ENCODE peak calls at places on chromosomes 4 and X, in ten cellular contexts. M is esophagus squamous epithelium, F is lower leg skin, E is HCT116, Y is pancreas, H is mucosa of descending colon, I is psoas muscle, Z is BE2C, X is tibial artery, B is fibroblast of mammary gland. J is an unnamed sample.

GRCh38 chr4:924107-925096 is 7.7 kb downstream of the GAK start:
- DNase-seq in F (no peak), M (no peak), I (no peak), Z (no peak), E (no peak), B (peak), X (peak), H (no peak), Y (no peak), J (peak)

GRCh38 chrX:31213941-31214340 is 142.1 kb upstream of the FTHL17 start:
- DNase-seq in I (no peak), X (no peak), B (peak), M (no peak), F (no peak), Y (no peak), E (no peak), H (no peak), Z (peak), J (peak)

GRCh38 chr4:28744066-28744465 is 1883.4 kb downstream of the STIM2 start:
- DNase-seq in Z (no peak), B (peak), E (no peak), X (no peak), H (no peak), F (no peak), M (no peak), I (no peak), Y (no peak), J (no peak)

GRCh38 chrX:40617566-40617965 is 5.7 kb upstream of the MPC1L start:
- DNase-seq in Z (no peak), M (no peak), F (no peak), B (no peak), Y (no peak), E (no peak), H (no peak), X (no peak), I (no peak), J (no peak)

GRCh38 chr4:173167793-173168395 is 717 bp upstream of the GALNT7 start:
- DNase-seq in F (no peak), E (peak), M (no peak), I (peak), X (peak), B (peak), Y (peak), H (peak), Z (peak), J (peak)

GRCh38 chrX:134932528-134933217 is 58.1 kb upstream of the SMIM10 start:
- DNase-seq in B (peak), F (no peak), Y (no peak), E (no peak), Z (no peak), X (no peak), M (no peak), I (no peak), H (no peak), J (peak)

GRCh38 chr4:44118971-44119680 is 329.5 kb downstream of the KCTD8 start:
- DNase-seq in M (no peak), F (no peak), I (no peak), E (no peak), B (peak), H (no peak), X (no peak), Z (no peak), Y (no peak), J (no peak)

GRCh38 chr4:151355155-151355554 is 29.8 kb upstream of the SH3D19 start:
- DNase-seq in M (no peak), I (no peak), B (no peak), H (no peak), Y (no peak), Z (no peak), F (peak), X (no peak), E (no peak), J (no peak)

GRCh38 chrX:39900788-39901170 is 197.0 kb downstream of the BCOR start:
- DNase-seq in I (no peak), E (no peak), H (no peak), X (no peak), F (no peak), B (peak), Z (peak), Y (no peak), M (no peak), J (no peak)

GRCh38 chr4:8536467-8536866 is 43.7 kb upstream of the GPR78 start:
- DNase-seq in E (no peak), Z (no peak), F (no peak), B (no peak), I (no peak), Y (no peak), X (no peak), M (no peak), H (no peak), J (no peak)

GRCh38 chr4:183130328-183131155 is 31.5 kb downstream of the WWC2 start:
- DNase-seq in M (no peak), B (peak), Z (peak), X (no peak), F (no peak), Y (peak), H (no peak), I (no peak), E (no peak), J (peak)

GRCh38 chr4:156594619-156595018 is 377.0 kb downstream of the PDGFC start:
- DNase-seq in H (peak), I (peak), F (peak), E (no peak), B (no peak), M (no peak), X (peak), Y (no peak), Z (no peak), J (peak)

GRCh38 chrX:120000490-120001246 is 57.1 kb upstream of the NKAP start:
- DNase-seq in F (no peak), I (no peak), H (no peak), E (no peak), B (peak), Z (no peak), Y (no peak), X (no peak), M (no peak), J (peak)

GRCh38 chrX:38817004-38817703 is 15.9 kb downstream of the MID1IP1 start:
- DNase-seq in E (no peak), X (peak), F (peak), M (no peak), Y (peak), B (peak), I (peak), H (peak), Z (no peak), J (peak)

GRCh38 chr4:151782296-151782695 is 21.5 kb upstream of the GATB start:
- DNase-seq in Y (no peak), Z (no peak), F (no peak), E (no peak), M (no peak), I (no peak), B (no peak), X (no peak), H (no peak), J (no peak)

GRCh38 chr4:76949293-76950051 is at the start of gene SEPTIN11:
- DNase-seq in F (peak), Z (peak), Y (peak), I (peak), H (peak), B (peak), X (peak), E (peak), M (peak), J (peak)

GRCh38 chr4:139243448-139244365 is 36.3 kb downstream of the MGARP start:
- DNase-seq in F (peak), M (no peak), Y (peak), I (no peak), H (no peak), Z (no peak), B (peak), E (no peak), X (no peak), J (peak)

GRCh38 chrX:15947648-15948317 is 93.2 kb upstream of the AP1S2 start:
- DNase-seq in M (no peak), X (no peak), Y (no peak), B (peak), I (no peak), E (no peak), H (no peak), F (no peak), Z (no peak), J (no peak)

GRCh38 chrX:136780738-136781137 is at the start of gene ARHGEF6:
- DNase-seq in F (no peak), E (no peak), H (peak), X (no peak), I (no peak), Y (no peak), B (no peak), M (no peak), Z (peak), J (no peak)

DNA sequence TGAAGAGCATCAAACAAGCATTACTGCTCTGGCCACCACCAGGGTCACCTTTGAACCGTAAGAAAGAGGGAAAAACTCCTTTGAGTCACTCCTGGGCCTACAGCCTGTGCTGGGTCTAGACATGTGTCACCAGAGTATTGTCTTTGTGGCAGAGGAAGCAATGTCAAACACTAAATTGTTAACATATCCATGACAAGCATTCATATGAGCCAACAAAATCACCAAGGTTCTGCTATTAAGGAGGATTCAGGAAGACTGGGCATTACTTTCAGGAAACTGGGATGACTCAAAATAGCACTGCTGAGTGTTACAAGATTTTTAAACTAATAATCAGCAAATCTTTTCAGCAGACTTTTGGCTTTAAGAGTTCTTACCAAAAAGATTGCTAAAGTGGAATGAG is 28.1 kb downstream of the LGI2 start:
- DNase-seq in B (peak), M (no peak), I (no peak), E (no peak), H (no peak), X (no peak), F (no peak), Z (no peak), Y (no peak), J (no peak)
- TF ChIP-seq CTCF in B (no peak), M (no peak), I (no peak), E (no peak), H (no peak), X (no peak), F (no peak), Z (no peak), Y (no peak), J (no peak)

DNA sequence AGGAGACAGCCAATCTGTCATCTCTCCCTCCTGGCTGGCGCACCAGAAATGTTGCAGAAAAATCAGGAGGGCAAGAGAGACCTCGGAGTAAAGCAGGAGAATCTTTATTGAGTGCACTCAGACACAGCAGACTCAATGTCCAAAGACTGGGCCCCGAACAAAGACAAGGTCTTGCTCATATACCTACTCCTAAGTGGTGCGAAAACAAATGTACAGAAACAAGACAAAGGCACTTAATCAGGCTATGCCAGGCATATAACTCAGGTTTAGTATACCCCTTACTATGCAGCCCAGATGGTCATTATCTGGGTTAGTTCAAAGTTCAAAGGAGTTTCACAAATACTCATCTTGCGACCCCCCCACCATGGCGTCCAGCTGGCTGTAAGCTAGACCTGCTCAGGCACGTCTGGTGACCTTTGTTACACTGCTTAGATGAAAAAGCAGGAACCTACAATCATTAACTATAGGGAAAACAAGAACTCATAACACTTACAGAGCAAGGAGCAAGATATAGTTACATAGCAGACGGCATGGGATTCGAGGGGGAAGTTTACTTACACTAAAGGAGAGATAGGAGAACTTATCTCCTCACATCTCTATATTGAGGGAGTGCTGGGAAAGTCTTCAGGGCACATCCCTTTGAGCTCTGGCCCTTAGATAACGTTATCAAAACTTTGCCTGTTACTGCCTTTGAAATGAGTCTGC is 27.5 kb downstream of the SULT1E1 start:
- DNase-seq in E (no peak), I (no peak), B (no peak), Y (peak), H (peak), F (no peak), X (no peak), M (no peak), Z (no peak), J (no peak)
- H3K4me3 ChIP-seq in E (no peak), I (no peak), B (no peak), Y (no peak), H (no peak), F (no peak), X (no peak), M (no peak), Z (no peak), J (no peak)

DNA sequence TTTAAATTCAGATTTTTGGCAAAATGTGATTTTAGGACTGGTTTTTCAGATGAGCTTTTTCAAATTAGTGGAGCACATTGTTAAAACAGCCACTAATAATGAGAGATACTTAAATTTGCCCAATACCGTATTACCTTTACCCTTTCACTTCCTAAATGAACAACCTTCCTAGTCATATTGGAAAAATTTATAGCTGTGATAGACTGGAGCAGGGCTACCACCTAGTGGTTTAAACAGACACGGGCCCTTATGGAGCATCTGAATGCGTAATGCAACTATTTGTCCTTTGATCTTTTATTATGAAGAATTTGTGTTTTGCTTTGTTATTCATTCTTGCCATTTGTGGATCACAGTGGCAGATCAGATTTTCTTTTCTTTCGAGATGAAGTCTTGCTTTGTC is 72.7 kb downstream of the KDM6A start:
- DNase-seq in H (no peak), B (no peak), E (no peak), F (no peak), M (no peak), Z (no peak), X (no peak), I (no peak), Y (no peak), J (no peak)
- TF ChIP-seq CTCF in H (no peak), B (peak), E (no peak), F (no peak), M (no peak), Z (peak), X (no peak), I (peak), Y (no peak), J (no peak)

GRCh38 chr4:82885410-82885809 is 5.5 kb downstream of the SEC31A start:
- DNase-seq in Y (no peak), X (no peak), I (no peak), H (no peak), F (no peak), M (no peak), E (no peak), B (peak), Z (no peak), J (no peak)
- H3K4me3 ChIP-seq in Y (no peak), X (no peak), I (no peak), H (no peak), F (no peak), M (no peak), E (no peak), B (no peak), Z (no peak), J (no peak)

GRCh38 chr4:52863324-52863723 is 1.2 kb downstream of the RASL11B start:
- DNase-seq in B (no peak), Z (no peak), Y (no peak), M (no peak), X (no peak), F (no peak), E (no peak), I (no peak), H (no peak), J (peak)

GRCh38 chr4:52862605-52863236 is 604 bp downstream of the RASL11B start:
- DNase-seq in Z (no peak), H (no peak), I (no peak), M (no peak), E (no peak), F (no peak), Y (no peak), X (no peak), B (no peak), J (no peak)

GRCh38 chr4:52861171-52861873 is 795 bp upstream of the RASL11B start:
- DNase-seq in I (no peak), Y (no peak), Z (no peak), B (no peak), X (no peak), E (no peak), M (no peak), H (no peak), F (no peak), J (peak)

GRCh38 chr4:52864816-52865215 is 2.7 kb downstream of the RASL11B start:
- DNase-seq in M (no peak), Z (peak), I (no peak), F (no peak), E (no peak), B (no peak), H (no peak), Y (no peak), X (no peak), J (no peak)

DNA sequence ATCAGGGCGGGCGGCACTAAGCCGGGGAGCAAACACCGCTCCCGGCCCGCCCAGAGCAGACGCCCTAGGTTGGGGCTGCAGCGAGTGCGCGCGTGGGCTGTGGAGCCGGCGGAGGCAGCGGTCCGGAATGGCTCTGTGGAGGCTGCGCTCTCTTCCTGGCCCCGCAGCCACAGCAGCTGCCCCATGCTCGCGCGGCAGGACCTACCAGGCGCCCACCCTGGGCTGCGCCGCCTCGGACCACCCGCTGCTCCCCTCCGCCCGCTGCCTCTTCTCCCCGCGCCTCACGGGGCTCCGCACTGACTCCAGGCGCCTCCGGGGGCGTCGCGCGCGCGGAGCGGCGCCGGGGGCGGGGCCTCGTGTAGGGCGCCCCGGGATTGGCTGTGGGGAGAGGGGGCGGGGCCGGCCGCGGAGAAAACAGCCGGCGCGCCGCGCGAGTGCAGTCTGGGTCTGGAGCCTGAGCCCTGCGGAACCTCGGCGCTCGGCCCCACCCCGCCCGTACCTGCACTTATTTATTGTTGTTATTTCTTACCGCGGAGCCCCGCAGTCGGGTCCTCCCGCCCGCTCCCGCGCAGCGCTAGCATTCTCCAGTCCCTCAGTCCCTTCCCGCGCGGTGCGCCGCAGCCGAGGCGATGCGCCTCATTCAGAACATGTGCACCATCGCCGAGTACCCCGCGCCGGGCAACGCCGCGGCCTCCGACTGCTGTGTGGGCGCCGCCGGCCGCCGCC is at the start of gene RASL11B:
- DNase-seq in Y (peak), F (peak), M (no peak), E (peak), Z (peak), B (peak), H (peak), I (peak), X (peak), J (peak)
- TF ChIP-seq CTCF in Y (no peak), F (no peak), M (no peak), E (no peak), Z (no peak), B (no peak), H (no peak), I (peak), X (peak), J (no peak)

GRCh38 chr4:153008578-153009199 is 72.6 kb downstream of the FHDC1 start:
- DNase-seq in Y (no peak), E (no peak), M (no peak), H (no peak), X (no peak), B (no peak), I (no peak), Z (no peak), F (no peak), J (no peak)
- H3K4me3 ChIP-seq in Y (no peak), E (no peak), M (no peak), H (no peak), X (no peak), B (no peak), I (no peak), Z (no peak), F (no peak), J (no peak)

J was measured in cardiac muscle cell.